ENCODE peak calls at places on chromosomes 3 and 15, in ten cellular contexts. One of them, this sample, is unnamed.

GRCh38 chr3:196778755-196779154 is 39.1 kb downstream of the PAK2 start:
- ATAC-seq in gastroesophageal sphincter: no peak
- ATAC-seq in GM12878: no peak
- ATAC-seq in activated naive CD8-positive, alpha-beta T cell treated with anti-CD3 and anti-CD28 coated beads, Interleukin-2, amount 10 ng/mL, durations not matched to agents 7 days and 5 days: no peak
- ATAC-seq in activated CD8-positive, alpha-beta memory T cell treated with anti-CD3 and anti-CD28 coated beads, Interleukin-2, amount 10 ng/mL, durations not matched to agents 7 days and 5 days: no peak
- ATAC-seq in IMR-90: peak
- ATAC-seq in DND-41: no peak
- ATAC-seq in upper lobe of right lung: no peak
- ATAC-seq in omental fat pad: no peak
- ATAC-seq in left lung: peak
- ATAC-seq in this sample: no peak

GRCh38 chr3:23389089-23389488 is 186.0 kb downstream of the UBE2E2 start:
- ATAC-seq in DND-41: no peak
- ATAC-seq in GM12878: no peak
- ATAC-seq in activated CD8-positive, alpha-beta memory T cell treated with anti-CD3 and anti-CD28 coated beads, Interleukin-2, amount 10 ng/mL, durations not matched to agents 7 days and 5 days: no peak
- ATAC-seq in gastroesophageal sphincter: no peak
- ATAC-seq in activated naive CD8-positive, alpha-beta T cell treated with anti-CD3 and anti-CD28 coated beads, Interleukin-2, amount 10 ng/mL, durations not matched to agents 7 days and 5 days: no peak
- ATAC-seq in left lung: no peak
- ATAC-seq in IMR-90: no peak
- ATAC-seq in omental fat pad: no peak
- ATAC-seq in upper lobe of right lung: peak
- ATAC-seq in this sample: no peak

GRCh38 chr15:65339926-65340325 is 35.4 kb downstream of the RNU5B-1 start:
- ATAC-seq in upper lobe of right lung: no peak
- ATAC-seq in omental fat pad: no peak
- ATAC-seq in IMR-90: no peak
- ATAC-seq in activated CD8-positive, alpha-beta memory T cell treated with anti-CD3 and anti-CD28 coated beads, Interleukin-2, amount 10 ng/mL, durations not matched to agents 7 days and 5 days: no peak
- ATAC-seq in GM12878: no peak
- ATAC-seq in DND-41: no peak
- ATAC-seq in gastroesophageal sphincter: no peak
- ATAC-seq in activated naive CD8-positive, alpha-beta T cell treated with anti-CD3 and anti-CD28 coated beads, Interleukin-2, amount 10 ng/mL, durations not matched to agents 7 days and 5 days: no peak
- ATAC-seq in left lung: no peak
- ATAC-seq in this sample: no peak

GRCh38 chr15:89199734-89200133 is 21.6 kb downstream of the RLBP1 start:
- ATAC-seq in IMR-90: no peak
- ATAC-seq in left lung: no peak
- ATAC-seq in GM12878: no peak
- ATAC-seq in activated CD8-positive, alpha-beta memory T cell treated with anti-CD3 and anti-CD28 coated beads, Interleukin-2, amount 10 ng/mL, durations not matched to agents 7 days and 5 days: no peak
- ATAC-seq in omental fat pad: no peak
- ATAC-seq in DND-41: no peak
- ATAC-seq in gastroesophageal sphincter: no peak
- ATAC-seq in upper lobe of right lung: no peak
- ATAC-seq in activated naive CD8-positive, alpha-beta T cell treated with anti-CD3 and anti-CD28 coated beads, Interleukin-2, amount 10 ng/mL, durations not matched to agents 7 days and 5 days: no peak
- ATAC-seq in this sample: no peak

GRCh38 chr3:13517253-13517977 is 31.5 kb upstream of the FBLN2 start:
- ATAC-seq in activated CD8-positive, alpha-beta memory T cell treated with anti-CD3 and anti-CD28 coated beads, Interleukin-2, amount 10 ng/mL, durations not matched to agents 7 days and 5 days: no peak
- ATAC-seq in omental fat pad: no peak
- ATAC-seq in DND-41: no peak
- ATAC-seq in left lung: no peak
- ATAC-seq in IMR-90: no peak
- ATAC-seq in activated naive CD8-positive, alpha-beta T cell treated with anti-CD3 and anti-CD28 coated beads, Interleukin-2, amount 10 ng/mL, durations not matched to agents 7 days and 5 days: no peak
- ATAC-seq in upper lobe of right lung: peak
- ATAC-seq in GM12878: no peak
- ATAC-seq in gastroesophageal sphincter: peak
- ATAC-seq in this sample: no peak

GRCh38 chr15:50176869-50177268 is 5.1 kb upstream of the SLC27A2 start:
- ATAC-seq in activated naive CD8-positive, alpha-beta T cell treated with anti-CD3 and anti-CD28 coated beads, Interleukin-2, amount 10 ng/mL, durations not matched to agents 7 days and 5 days: no peak
- ATAC-seq in gastroesophageal sphincter: no peak
- ATAC-seq in upper lobe of right lung: no peak
- ATAC-seq in activated CD8-positive, alpha-beta memory T cell treated with anti-CD3 and anti-CD28 coated beads, Interleukin-2, amount 10 ng/mL, durations not matched to agents 7 days and 5 days: peak
- ATAC-seq in left lung: no peak
- ATAC-seq in IMR-90: no peak
- ATAC-seq in GM12878: no peak
- ATAC-seq in DND-41: no peak
- ATAC-seq in omental fat pad: no peak
- ATAC-seq in this sample: peak

GRCh38 chr3:25582242-25582641 is 82.5 kb downstream of the TOP2B start:
- ATAC-seq in upper lobe of right lung: no peak
- ATAC-seq in activated CD8-positive, alpha-beta memory T cell treated with anti-CD3 and anti-CD28 coated beads, Interleukin-2, amount 10 ng/mL, durations not matched to agents 7 days and 5 days: no peak
- ATAC-seq in GM12878: no peak
- ATAC-seq in activated naive CD8-positive, alpha-beta T cell treated with anti-CD3 and anti-CD28 coated beads, Interleukin-2, amount 10 ng/mL, durations not matched to agents 7 days and 5 days: no peak
- ATAC-seq in IMR-90: peak
- ATAC-seq in gastroesophageal sphincter: no peak
- ATAC-seq in omental fat pad: no peak
- ATAC-seq in left lung: no peak
- ATAC-seq in DND-41: no peak
- ATAC-seq in this sample: no peak

GRCh38 chr15:52803543-52804306 is 13.6 kb upstream of the ONECUT1 start:
- ATAC-seq in DND-41: peak
- ATAC-seq in upper lobe of right lung: no peak
- ATAC-seq in omental fat pad: no peak
- ATAC-seq in activated CD8-positive, alpha-beta memory T cell treated with anti-CD3 and anti-CD28 coated beads, Interleukin-2, amount 10 ng/mL, durations not matched to agents 7 days and 5 days: no peak
- ATAC-seq in left lung: peak
- ATAC-seq in activated naive CD8-positive, alpha-beta T cell treated with anti-CD3 and anti-CD28 coated beads, Interleukin-2, amount 10 ng/mL, durations not matched to agents 7 days and 5 days: no peak
- ATAC-seq in IMR-90: no peak
- ATAC-seq in GM12878: no peak
- ATAC-seq in gastroesophageal sphincter: no peak
- ATAC-seq in this sample: no peak

GRCh38 chr3:53766706-53767105 is 79.5 kb downstream of the CHDH start:
- ATAC-seq in activated CD8-positive, alpha-beta memory T cell treated with anti-CD3 and anti-CD28 coated beads, Interleukin-2, amount 10 ng/mL, durations not matched to agents 7 days and 5 days: no peak
- ATAC-seq in gastroesophageal sphincter: no peak
- ATAC-seq in upper lobe of right lung: no peak
- ATAC-seq in IMR-90: no peak
- ATAC-seq in activated naive CD8-positive, alpha-beta T cell treated with anti-CD3 and anti-CD28 coated beads, Interleukin-2, amount 10 ng/mL, durations not matched to agents 7 days and 5 days: no peak
- ATAC-seq in DND-41: no peak
- ATAC-seq in left lung: no peak
- ATAC-seq in GM12878: no peak
- ATAC-seq in omental fat pad: no peak
- ATAC-seq in this sample: no peak